ENCODE peak calls at places on chromosomes 7 and 10, in four cellular contexts. W is K562; J is CD8-positive, alpha-beta T cell; T is OCI-LY7. N is an unnamed sample.

GRCh38 chr7:117596134-117596533 is 116.3 kb downstream of the CFTR start:
- DNase-seq in W (no peak), J (no peak), T (no peak), N (no peak)

GRCh38 chr10:62588116-62588515 is 213.9 kb downstream of the ZNF365 start:
- DNase-seq in W (no peak), J (no peak), T (no peak), N (no peak)

GRCh38 chr7:23746629-23747028 is 36.6 kb downstream of the STK31 start:
- DNase-seq in W (no peak), J (no peak), T (no peak), N (no peak)

GRCh38 chr10:98259606-98260319 is 8.2 kb downstream of the LOXL4 start:
- DNase-seq in W (peak; percentile 66), J (no peak), T (no peak), N (no peak)

GRCh38 chr7:131016230-131016629 is 282.2 kb upstream of the KLF14 start:
- DNase-seq in W (no peak), J (no peak), T (no peak), N (no peak)

GRCh38 chr7:151351027-151351426 is 9.4 kb downstream of the NUB1 start:
- DNase-seq in W (peak; percentile 59), J (no peak), T (peak; percentile 69), N (peak; percentile 39)

GRCh38 chr10:32065871-32066270 is 9.6 kb upstream of the KIF5B start:
- DNase-seq in W (no peak), J (no peak), T (no peak), N (no peak)

GRCh38 chr10:101047268-101047667 is 14.5 kb upstream of the KAZALD1 start:
- DNase-seq in W (no peak), J (no peak), T (no peak), N (no peak)

GRCh38 chr7:44112997-44113763 is 9.0 kb downstream of the AEBP1 start:
- DNase-seq in W (peak; percentile 52), J (no peak), T (no peak), N (no peak)

GRCh38 chr7:83429493-83429892 is 219.4 kb downstream of the SEMA3E start:
- DNase-seq in W (no peak), J (no peak), T (no peak), N (no peak)

GRCh38 chr7:15178065-15178464 is 275.5 kb upstream of the DGKB start:
- DNase-seq in W (no peak), J (no peak), T (no peak), N (no peak)

GRCh38 chr7:90579181-90579688 is 16.9 kb upstream of the CDK14 start:
- DNase-seq in W (peak; percentile 17), J (no peak), T (no peak), N (no peak)

GRCh38 chr10:71238626-71239025 is 26.3 kb downstream of the UNC5B start:
- DNase-seq in W (no peak), J (no peak), T (no peak), N (peak; percentile 51)

GRCh38 chr10:52314007-52314821 is at the start of gene DKK1:
- DNase-seq in W (peak; percentile 14), J (no peak), T (no peak), N (peak; percentile 11)

GRCh38 chr10:86265877-86266259 is 100.7 kb downstream of the GRID1 start:
- DNase-seq in W (no peak), J (no peak), T (no peak), N (no peak)

GRCh38 chr10:49371967-49372366 is 23.9 kb downstream of the DRGX start:
- DNase-seq in W (no peak), J (no peak), T (no peak), N (no peak)

GRCh38 chr10:116796910-116797513 is 52.3 kb upstream of the ENO4 start:
- DNase-seq in W (peak; percentile 73), J (peak; percentile 65), T (peak; percentile 72), N (peak; percentile 81)

GRCh38 chr7:158740657-158741293 is 36.2 kb upstream of the NCAPG2 start:
- DNase-seq in W (peak; percentile 90), J (no peak), T (no peak), N (no peak)

GRCh38 chr10:92832121-92832520 is 16.2 kb upstream of the EXOC6 start:
- DNase-seq in W (no peak), J (no peak), T (no peak), N (no peak)

GRCh38 chr10:6537704-6538103 is 42.4 kb downstream of the PRKCQ start:
- DNase-seq in W (no peak), J (no peak), T (no peak), N (no peak)

DNA sequence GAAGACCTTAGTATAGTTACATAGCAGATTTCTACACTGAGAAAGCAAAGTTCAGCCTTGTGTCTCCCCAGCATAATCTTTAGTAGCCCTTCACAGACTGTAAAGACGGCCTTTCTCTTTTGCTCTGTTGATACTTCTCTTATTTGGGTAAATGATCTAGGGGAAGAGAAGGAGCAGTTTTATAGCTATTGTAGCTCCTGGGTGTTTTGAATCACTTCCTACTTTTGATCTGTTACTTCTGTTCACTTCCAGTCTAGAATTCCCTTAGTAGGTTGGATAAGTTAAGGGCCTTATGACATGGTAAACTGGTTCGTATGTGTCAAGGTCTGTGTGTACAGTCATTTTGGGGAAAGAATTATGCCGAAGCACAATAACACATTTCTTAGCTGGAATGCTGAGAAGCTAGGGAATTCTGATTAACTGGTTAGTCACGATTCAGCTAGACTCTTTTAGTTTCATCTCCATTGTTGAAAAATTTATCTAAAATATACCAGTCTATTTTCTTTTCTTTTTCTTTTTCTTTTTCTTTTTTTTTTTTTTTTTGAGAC is 8.1 kb downstream of the DENND10 start:
- DNase-seq in W (no peak), J (no peak), T (no peak), N (no peak)
- H3K36me3 ChIP-seq in W (peaks cover 19% of the 10 kb centered on the region), J (peaks cover 16% of the 10 kb centered on the region), T (peaks cover 48% of the 10 kb centered on the region), N (peaks cover 41% of the 10 kb centered on the region)

GRCh38 chr7:36438211-36438610 is 48.5 kb downstream of the ANLN start:
- DNase-seq in W (no peak), J (no peak), T (no peak), N (no peak)
- H3K36me3 ChIP-seq in W (peaks cover 77% of the 10 kb centered on the region), J (no peaks in the 10 kb centered on the region), T (peaks cover 89% of the 10 kb centered on the region), N (peaks cover 37% of the 10 kb centered on the region)

GRCh38 chr7:45888185-45888992 is at the start of gene IGFBP1:
- DNase-seq in W (no peak), J (no peak), T (no peak), N (peak; percentile 26)

GRCh38 chr7:45886931-45887667 is 1.2 kb upstream of the IGFBP1 start:
- DNase-seq in W (no peak), J (no peak), T (no peak), N (no peak)

GRCh38 chr7:45890125-45890901 is 2.0 kb downstream of the IGFBP1 start:
- DNase-seq in W (no peak), J (no peak), T (no peak), N (no peak)

GRCh38 chr7:45889367-45890067 is 1.2 kb downstream of the IGFBP1 start:
- DNase-seq in W (no peak), J (no peak), T (no peak), N (no peak)

GRCh38 chr7:45888993-45889366 is 692 bp downstream of the IGFBP1 start:
- DNase-seq in W (no peak), J (no peak), T (no peak), N (no peak)
- H3K36me3 ChIP-seq in W (no peaks in the 10 kb centered on the region), J (no peaks in the 10 kb centered on the region), T (no peaks in the 10 kb centered on the region), N (no peaks in the 10 kb centered on the region)

GRCh38 chr10:23325132-23325531 is 19.5 kb downstream of the C10orf67 start:
- DNase-seq in W (no peak), J (no peak), T (no peak), N (no peak)
- H3K36me3 ChIP-seq in W (no peaks in the 10 kb centered on the region), J (no peaks in the 10 kb centered on the region), T (no peaks in the 10 kb centered on the region), N (no peaks in the 10 kb centered on the region)

DNA sequence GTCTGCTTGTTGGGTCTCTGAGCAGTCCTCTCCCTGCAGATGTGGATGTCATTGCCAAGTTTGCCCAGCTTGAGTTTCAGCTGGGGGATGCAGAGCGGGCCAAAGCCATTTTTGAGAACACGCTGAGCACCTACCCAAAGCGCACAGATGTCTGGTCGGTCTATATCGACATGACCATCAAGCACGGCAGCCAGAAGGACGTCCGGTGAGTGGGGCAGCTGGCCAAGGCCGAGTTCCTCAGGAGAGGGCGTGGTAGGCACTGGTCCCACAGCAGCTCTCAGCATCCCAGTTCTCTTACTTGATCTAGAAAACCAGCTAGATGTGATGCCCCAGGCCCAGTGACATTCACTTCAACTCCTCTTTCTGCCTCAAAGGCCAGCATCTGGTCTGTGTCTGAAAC is 7.7 kb downstream of the CALHM2 start:
- DNase-seq in W (no peak), J (no peak), T (no peak), N (no peak)
- H3K36me3 ChIP-seq in W (peaks cover 82% of the 10 kb centered on the region), J (peaks cover 40% of the 10 kb centered on the region), T (peaks cover 87% of the 10 kb centered on the region), N (peaks cover 72% of the 10 kb centered on the region)